ENCODE peak calls at places on chromosomes 13 and 19, in seven cellular contexts. F is RPMI7951; R is NCI-H1930; W is stimulated activated CD8-positive, alpha-beta memory T cell treated with anti-CD3 and anti-CD28 coated beads, Interleukin-15, amount 100 ng/mL, for 24 hours; D is nephron progenitor cell; V is DMS 273 treated with DMSO at 0.1 percent for 48 hours; L is kidney epithelial cell. E is an unnamed sample.

GRCh38 chr19:40348961-40349507 is 539 bp downstream of the PLD3 start:
- DNase-seq in R (no peak), V (no peak), D (no peak), W (no peak), F (peak), L (no peak), E (peak)

GRCh38 chr19:15161028-15161984 is 39.5 kb downstream of the NOTCH3 start:
- DNase-seq in D (peak), W (no peak), L (no peak), V (no peak), F (peak), R (peak), E (peak)

GRCh38 chr19:10325732-10326131 is 7.6 kb downstream of the RAVER1 start:
- DNase-seq in L (no peak), R (no peak), D (no peak), V (no peak), F (no peak), W (no peak), E (no peak)

GRCh38 chr13:67462098-67462497 is 232.0 kb upstream of the PCDH9 start:
- DNase-seq in D (no peak), R (no peak), F (no peak), V (no peak), W (no peak), L (no peak), E (no peak)

GRCh38 chr13:43744630-43745029 is 42.1 kb downstream of the ENOX1 start:
- DNase-seq in L (no peak), D (no peak), F (no peak), R (no peak), W (no peak), V (no peak), E (peak)

GRCh38 chr13:76646946-76647345 is 239.3 kb downstream of the KCTD12 start:
- DNase-seq in V (no peak), R (no peak), W (no peak), F (peak), D (no peak), L (no peak), E (peak)

GRCh38 chr19:42280761-42281174 is 11.7 kb downstream of the CIC start:
- DNase-seq in D (no peak), V (no peak), L (no peak), W (no peak), F (peak), R (no peak), E (peak)

GRCh38 chr19:18156841-18157464 is 4.0 kb downstream of the PIK3R2 start:
- DNase-seq in D (no peak), W (no peak), F (peak), V (peak), L (no peak), R (no peak), E (peak)

GRCh38 chr13:98839826-98840769 is 87.6 kb upstream of the SLC15A1 start:
- DNase-seq in L (no peak), V (peak), W (no peak), F (peak), D (peak), R (peak), E (peak)

GRCh38 chr13:21971662-21972635 is 301.1 kb downstream of the FGF9 start:
- DNase-seq in V (peak), D (no peak), F (no peak), W (no peak), L (no peak), R (no peak), E (peak)

GRCh38 chr13:64234255-64234654 is 2818.6 kb upstream of the PCDH20 start:
- DNase-seq in L (no peak), F (peak), D (no peak), W (no peak), R (no peak), V (no peak), E (peak)

GRCh38 chr19:48551437-48552302 is at the start of gene SULT2B1:
- DNase-seq in F (no peak), L (no peak), W (no peak), R (no peak), V (no peak), D (no peak), E (no peak)

GRCh38 chr13:34587586-34587985 is 354.5 kb upstream of the NBEA start:
- DNase-seq in R (no peak), D (no peak), V (no peak), W (no peak), F (no peak), L (no peak), E (no peak)

GRCh38 chr13:79190932-79191331 is 215.1 kb downstream of the RBM26 start:
- DNase-seq in R (no peak), W (no peak), D (no peak), F (no peak), L (no peak), V (no peak), E (no peak)

GRCh38 chr19:46373573-46374359 is 26.9 kb downstream of the PPP5C start:
- DNase-seq in F (peak), R (no peak), W (no peak), V (peak), L (peak), D (no peak), E (peak)

GRCh38 chr19:11243798-11244169 is 4.4 kb downstream of the ANGPTL8 start:
- DNase-seq in D (no peak), W (no peak), V (no peak), R (no peak), L (no peak), F (no peak), E (no peak)

GRCh38 chr19:55585658-55586339 is 5.2 kb upstream of the ZNF579 start:
- DNase-seq in L (no peak), W (no peak), V (peak), D (peak), R (no peak), F (peak), E (peak)

GRCh38 chr13:59771272-59771671 is 392.5 kb downstream of the DIAPH3 start:
- DNase-seq in W (no peak), D (no peak), F (peak), V (no peak), R (no peak), L (no peak), E (peak)

GRCh38 chr19:55172741-55173140 is 6.3 kb upstream of the DNAAF3 start:
- DNase-seq in L (no peak), F (peak), W (no peak), D (no peak), R (no peak), V (no peak), E (peak)

GRCh38 chr19:4635763-4636135 is 3.6 kb upstream of the TNFAIP8L1 start:
- DNase-seq in L (no peak), W (no peak), V (peak), F (no peak), R (no peak), D (peak), E (no peak)

GRCh38 chr13:30679483-30680330 is 55.6 kb upstream of the ALOX5AP start:
- DNase-seq in W (no peak), V (no peak), L (no peak), D (peak), F (peak), R (no peak), E (peak)

GRCh38 chr13:35260316-35260715 is 216.2 kb downstream of the MAB21L1 start:
- DNase-seq in L (no peak), V (no peak), R (no peak), F (peak), W (no peak), D (no peak), E (no peak)

GRCh38 chr19:18608805-18609716 is 2.5 kb upstream of the CRLF1 start:
- DNase-seq in F (no peak), D (no peak), V (no peak), W (no peak), R (no peak), L (no peak), E (no peak)

GRCh38 chr13:107447591-107447990 is 767.7 kb downstream of the LIG4 start:
- DNase-seq in L (peak), V (no peak), R (no peak), D (no peak), F (no peak), W (no peak), E (no peak)

GRCh38 chr19:39246951-39247669 is 1.5 kb downstream of the IFNL4 start:
- DNase-seq in D (peak), L (no peak), R (peak), V (no peak), W (no peak), F (peak), E (no peak)

GRCh38 chr13:91133941-91134772 is 213.3 kb upstream of the MIR17HG start:
- DNase-seq in V (no peak), D (peak), L (no peak), F (peak), W (no peak), R (peak), E (peak)

GRCh38 chr13:28746289-28746612 is 27.5 kb upstream of the SLC46A3 start:
- DNase-seq in W (no peak), F (no peak), R (no peak), D (no peak), V (no peak), L (no peak), E (no peak)

GRCh38 chr19:11451942-11452813 is 16.7 kb downstream of the PRKCSH start:
- DNase-seq in R (no peak), L (no peak), F (no peak), D (no peak), V (no peak), W (no peak), E (no peak)

GRCh38 chr19:49559928-49560327 is 20.4 kb downstream of the NOSIP start:
- DNase-seq in W (no peak), V (no peak), L (no peak), F (no peak), D (no peak), R (no peak), E (no peak)

GRCh38 chr19:44927746-44928145 is 13.3 kb downstream of the APOC1 start:
- DNase-seq in D (no peak), R (no peak), V (peak), L (no peak), F (peak), W (no peak), E (peak)

GRCh38 chr19:10643968-10644290 is 10.2 kb upstream of the ILF3 start:
- DNase-seq in L (no peak), F (no peak), R (no peak), D (no peak), W (no peak), V (no peak), E (no peak)

GRCh38 chr13:40570930-40571329 is 95.5 kb downstream of the FOXO1 start:
- DNase-seq in R (no peak), V (no peak), L (no peak), F (no peak), D (no peak), W (no peak), E (no peak)

GRCh38 chr19:27828781-27829275 is 1384.1 kb downstream of the UQCRFS1 start:
- DNase-seq in D (no peak), L (no peak), R (no peak), F (no peak), W (no peak), V (no peak), E (no peak)

GRCh38 chr19:3118232-3119070 is 17.4 kb upstream of the GNA15 start:
- DNase-seq in D (no peak), V (no peak), L (no peak), W (no peak), F (no peak), R (no peak), E (no peak)

GRCh38 chr19:9792191-9793050 is 23.9 kb upstream of the ZNF846 start:
- DNase-seq in V (peak), D (peak), F (peak), R (peak), W (peak), L (peak), E (peak)

GRCh38 chr13:109945206-109945960 is 159.0 kb upstream of the IRS2 start:
- DNase-seq in L (peak), D (no peak), F (peak), R (no peak), V (no peak), W (no peak), E (peak)

GRCh38 chr19:19599190-19599535 is 19.3 kb downstream of the PBX4 start:
- DNase-seq in R (no peak), W (no peak), L (no peak), D (no peak), F (no peak), V (no peak), E (no peak)

GRCh38 chr13:96080676-96081075 is 9.2 kb upstream of the HS6ST3 start:
- DNase-seq in R (no peak), D (no peak), V (no peak), W (no peak), F (no peak), L (no peak), E (no peak)

GRCh38 chr19:10662384-10663251 is 8.5 kb downstream of the ILF3 start:
- DNase-seq in R (no peak), D (no peak), F (no peak), W (no peak), V (no peak), L (no peak), E (peak)

GRCh38 chr13:81659984-81660383 is 1319.1 kb upstream of the SPRY2 start:
- DNase-seq in F (no peak), V (no peak), L (no peak), R (no peak), D (no peak), W (no peak), E (no peak)

E was measured in IMR-90.